ENCODE peak calls at places on chromosomes 6 and 20, in four cellular contexts. One of them, this sample, is unnamed. For H3K27me3, the result is how much of the 10 kb centered on the place peaks cover.

GRCh38 chr6:153563001-153563400 is 431.9 kb upstream of the RGS17 start:
- DNase-seq in breast epithelium: no peak
- DNase-seq in cardiac muscle cell: no peak
- DNase-seq in heart right ventricle: no peak
- DNase-seq in this sample: no peak

GRCh38 chr20:9131841-9132240 is 63.0 kb downstream of the PLCB4 start:
- DNase-seq in breast epithelium: no peak
- DNase-seq in cardiac muscle cell: no peak
- DNase-seq in heart right ventricle: no peak
- DNase-seq in this sample: no peak

GRCh38 chr6:130931683-130932082 is 104.5 kb downstream of the SMLR1 start:
- DNase-seq in breast epithelium: no peak
- DNase-seq in cardiac muscle cell: no peak
- DNase-seq in heart right ventricle: no peak
- DNase-seq in this sample: no peak

GRCh38 chr6:160128879-160129516 is 7.4 kb downstream of the SLC22A1 start:
- DNase-seq in breast epithelium: no peak
- DNase-seq in cardiac muscle cell: no peak
- DNase-seq in heart right ventricle: no peak
- DNase-seq in this sample: no peak

GRCh38 chr6:75350808-75351207 is 66.2 kb upstream of the TMEM30A start:
- DNase-seq in breast epithelium: no peak
- DNase-seq in cardiac muscle cell: no peak
- DNase-seq in heart right ventricle: no peak
- DNase-seq in this sample: no peak

GRCh38 chr6:153790881-153791473 is 248.1 kb upstream of the OPRM1 start:
- DNase-seq in breast epithelium: no peak
- DNase-seq in cardiac muscle cell: peak
- DNase-seq in heart right ventricle: no peak
- DNase-seq in this sample: peak

GRCh38 chr6:143336446-143337152 is 113.9 kb downstream of the ADAT2 start:
- DNase-seq in breast epithelium: no peak
- DNase-seq in cardiac muscle cell: peak
- DNase-seq in heart right ventricle: no peak
- DNase-seq in this sample: peak

GRCh38 chr20:54067606-54068174 is 2.7 kb downstream of the BCAS1 start:
- DNase-seq in breast epithelium: peak
- DNase-seq in cardiac muscle cell: no peak
- DNase-seq in heart right ventricle: no peak
- DNase-seq in this sample: peak

GRCh38 chr6:157235600-157236039 is 87.7 kb downstream of the TMEM242 start:
- DNase-seq in breast epithelium: no peak
- DNase-seq in cardiac muscle cell: peak
- DNase-seq in heart right ventricle: peak
- DNase-seq in this sample: peak

GRCh38 chr20:3115190-3116107 is 30.9 kb upstream of the AVP start:
- DNase-seq in breast epithelium: no peak
- DNase-seq in cardiac muscle cell: peak
- DNase-seq in heart right ventricle: peak
- DNase-seq in this sample: peak

GRCh38 chr20:41118632-41119031 is 18.7 kb upstream of the PLCG1 start:
- DNase-seq in breast epithelium: no peak
- DNase-seq in cardiac muscle cell: no peak
- DNase-seq in heart right ventricle: no peak
- DNase-seq in this sample: no peak

GRCh38 chr6:24376875-24377274 is 19.0 kb upstream of the DCDC2 start:
- DNase-seq in breast epithelium: no peak
- DNase-seq in cardiac muscle cell: no peak
- DNase-seq in heart right ventricle: no peak
- DNase-seq in this sample: no peak

GRCh38 chr6:26223677-26224546 is 136.7 kb downstream of the HFE start:
- DNase-seq in breast epithelium: no peak
- DNase-seq in cardiac muscle cell: peak
- DNase-seq in heart right ventricle: peak
- DNase-seq in this sample: peak

GRCh38 chr6:20791932-20792331 is 257.7 kb downstream of the CDKAL1 start:
- DNase-seq in breast epithelium: no peak
- DNase-seq in cardiac muscle cell: no peak
- DNase-seq in heart right ventricle: no peak
- DNase-seq in this sample: no peak

GRCh38 chr6:138410972-138411667 is 7.1 kb downstream of the HEBP2 start:
- DNase-seq in breast epithelium: no peak
- DNase-seq in cardiac muscle cell: peak
- DNase-seq in heart right ventricle: no peak
- DNase-seq in this sample: peak

GRCh38 chr6:83044211-83044768 is 21.4 kb downstream of the UBE3D start:
- DNase-seq in breast epithelium: no peak
- DNase-seq in cardiac muscle cell: no peak
- DNase-seq in heart right ventricle: no peak
- DNase-seq in this sample: no peak

GRCh38 chr6:130282234-130282995 is 59.7 kb upstream of the SAMD3 start:
- DNase-seq in breast epithelium: no peak
- DNase-seq in cardiac muscle cell: peak
- DNase-seq in heart right ventricle: no peak
- DNase-seq in this sample: peak

GRCh38 chr20:41245086-41245707 is 72.3 kb downstream of the ZHX3 start:
- DNase-seq in breast epithelium: no peak
- DNase-seq in cardiac muscle cell: peak
- DNase-seq in heart right ventricle: peak
- DNase-seq in this sample: no peak

GRCh38 chr6:52522151-52522626 is 54.7 kb downstream of the TRAM2 start:
- DNase-seq in breast epithelium: peak
- DNase-seq in cardiac muscle cell: peak
- DNase-seq in heart right ventricle: peak
- DNase-seq in this sample: peak

GRCh38 chr20:59157961-59158541 is 5.6 kb upstream of the ZNF831 start:
- DNase-seq in breast epithelium: no peak
- DNase-seq in cardiac muscle cell: no peak
- DNase-seq in heart right ventricle: no peak
- DNase-seq in this sample: no peak

GRCh38 chr6:31713991-31714684 is 1.0 kb upstream of the LY6G6D start:
- DNase-seq in breast epithelium: no peak
- DNase-seq in cardiac muscle cell: no peak
- DNase-seq in heart right ventricle: no peak
- DNase-seq in this sample: no peak

GRCh38 chr6:31710490-31711219 is 4.0 kb downstream of the LY6G6F start:
- DNase-seq in breast epithelium: no peak
- DNase-seq in cardiac muscle cell: no peak
- DNase-seq in heart right ventricle: no peak
- DNase-seq in this sample: no peak

GRCh38 chr6:31713465-31713864 is 1.7 kb upstream of the LY6G6D start:
- DNase-seq in breast epithelium: no peak
- DNase-seq in cardiac muscle cell: no peak
- DNase-seq in heart right ventricle: no peak
- DNase-seq in this sample: no peak

GRCh38 chr6:31711233-31711632 is 3.9 kb upstream of the LY6G6D start:
- DNase-seq in breast epithelium: no peak
- DNase-seq in cardiac muscle cell: no peak
- DNase-seq in heart right ventricle: no peak
- DNase-seq in this sample: no peak

GRCh38 chr6:31712296-31712695 is 2.9 kb upstream of the LY6G6D start:
- DNase-seq in breast epithelium: no peak
- DNase-seq in cardiac muscle cell: no peak
- DNase-seq in heart right ventricle: peak
- DNase-seq in this sample: no peak
- TF ChIP-seq CTCF in breast epithelium: no peak
- TF ChIP-seq CTCF in cardiac muscle cell: no peak
- TF ChIP-seq CTCF in heart right ventricle: peak
- TF ChIP-seq CTCF in this sample: no peak

DNA sequence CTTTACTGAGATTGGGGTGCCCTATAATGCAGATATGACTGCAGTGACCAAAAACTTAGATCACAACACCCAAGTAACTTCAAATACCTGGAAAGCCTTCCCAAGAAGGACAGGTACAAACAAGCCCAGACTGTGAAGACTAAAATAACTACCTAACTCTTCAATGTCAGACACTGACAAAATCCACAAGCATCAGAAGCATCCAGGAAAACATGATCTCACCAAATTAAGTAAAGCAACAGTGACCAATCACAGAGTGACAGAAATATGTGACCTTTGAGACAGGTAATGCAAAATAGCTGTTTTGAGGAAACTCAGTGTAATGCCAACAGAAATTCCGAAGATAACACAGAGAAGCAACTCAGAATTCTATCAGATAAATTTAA is 47.8 kb upstream of the LIN28B start:
- DNase-seq in breast epithelium: no peak
- DNase-seq in cardiac muscle cell: no peak
- DNase-seq in heart right ventricle: no peak
- DNase-seq in this sample: no peak
- H3K27me3 ChIP-seq in breast epithelium: under half
- H3K27me3 ChIP-seq in cardiac muscle cell: under half
- H3K27me3 ChIP-seq in heart right ventricle: under half
- H3K27me3 ChIP-seq in this sample: under half

DNA sequence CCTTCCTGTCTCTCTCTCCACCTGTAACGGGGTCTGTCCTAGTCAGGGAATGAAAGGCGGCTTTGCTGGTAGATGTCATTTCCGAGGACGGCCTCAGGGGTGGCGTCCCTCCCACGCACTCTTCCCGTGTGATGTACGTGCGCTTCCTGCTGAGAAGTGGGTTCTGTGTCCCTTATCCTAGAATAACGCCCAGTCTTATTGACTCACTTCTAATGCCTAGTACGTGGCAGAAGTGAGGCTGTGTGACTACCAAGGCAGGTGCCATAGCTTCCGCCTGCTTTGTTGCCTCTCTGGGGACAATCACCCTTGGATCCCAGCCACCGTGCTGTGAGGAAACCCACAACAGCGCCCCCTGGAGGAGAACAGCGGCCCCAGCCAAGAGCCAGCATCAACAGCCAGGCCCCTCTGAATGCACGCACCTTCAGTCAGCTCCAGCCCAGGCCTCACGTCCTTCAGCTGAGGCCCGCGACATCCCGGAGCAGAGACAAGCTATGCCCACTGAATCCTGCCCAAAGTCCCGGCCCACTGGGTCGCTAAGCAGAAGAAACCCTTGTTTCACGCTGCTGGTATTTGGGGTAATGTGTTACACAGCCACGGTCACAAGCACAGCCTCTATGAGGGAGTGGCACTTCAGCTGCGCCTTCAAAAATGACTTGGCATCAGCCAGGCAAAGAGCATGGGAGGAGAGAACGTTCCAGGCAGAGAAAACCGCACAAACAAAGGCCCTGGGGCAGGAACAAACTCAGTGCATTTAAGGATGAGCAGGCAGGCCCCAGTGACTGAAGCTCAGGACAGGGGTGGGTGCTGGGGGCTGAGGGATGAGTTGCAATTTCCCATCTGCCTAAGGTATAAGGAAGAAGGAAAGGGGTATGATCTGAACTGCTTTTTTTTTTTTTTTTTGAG is 224.2 kb downstream of the NFATC2 start:
- DNase-seq in breast epithelium: no peak
- DNase-seq in cardiac muscle cell: peak
- DNase-seq in heart right ventricle: peak
- DNase-seq in this sample: no peak
- TF ChIP-seq CTCF in breast epithelium: no peak
- TF ChIP-seq CTCF in cardiac muscle cell: peak
- TF ChIP-seq CTCF in heart right ventricle: peak
- TF ChIP-seq CTCF in this sample: peak

DNA sequence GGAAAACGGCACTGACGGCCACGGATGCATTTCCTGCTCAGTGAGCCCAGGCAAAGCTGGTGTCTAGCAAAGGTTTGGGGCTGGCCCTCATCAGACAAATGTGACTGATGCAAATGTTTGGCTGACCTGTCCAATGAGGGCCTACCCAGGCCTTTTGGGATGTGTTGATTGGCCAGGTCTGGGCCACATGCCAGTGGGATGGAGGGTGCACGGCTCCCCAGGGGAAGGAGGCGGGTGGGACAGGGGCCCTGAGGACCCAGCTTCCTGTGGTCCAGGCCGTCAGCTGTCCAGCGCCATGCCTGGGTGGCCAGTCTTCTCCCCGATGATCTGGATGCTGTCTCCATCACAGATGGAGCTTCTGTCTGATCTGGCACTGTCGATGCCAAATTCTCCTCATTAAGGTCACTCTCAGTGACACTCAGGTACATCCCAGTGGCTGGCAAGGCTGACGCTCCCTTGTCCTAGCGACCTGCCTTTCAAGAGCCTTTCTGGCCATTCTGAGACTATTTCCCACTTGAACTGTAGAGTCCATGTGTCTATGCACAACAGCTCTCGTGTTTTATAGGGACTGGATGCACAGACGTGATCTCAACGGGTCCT is 43.0 kb downstream of the NTSR1 start:
- DNase-seq in breast epithelium: no peak
- DNase-seq in cardiac muscle cell: no peak
- DNase-seq in heart right ventricle: no peak
- DNase-seq in this sample: no peak
- H3K27me3 ChIP-seq in breast epithelium: under half
- H3K27me3 ChIP-seq in cardiac muscle cell: under half
- H3K27me3 ChIP-seq in heart right ventricle: under half
- H3K27me3 ChIP-seq in this sample: under half

DNA sequence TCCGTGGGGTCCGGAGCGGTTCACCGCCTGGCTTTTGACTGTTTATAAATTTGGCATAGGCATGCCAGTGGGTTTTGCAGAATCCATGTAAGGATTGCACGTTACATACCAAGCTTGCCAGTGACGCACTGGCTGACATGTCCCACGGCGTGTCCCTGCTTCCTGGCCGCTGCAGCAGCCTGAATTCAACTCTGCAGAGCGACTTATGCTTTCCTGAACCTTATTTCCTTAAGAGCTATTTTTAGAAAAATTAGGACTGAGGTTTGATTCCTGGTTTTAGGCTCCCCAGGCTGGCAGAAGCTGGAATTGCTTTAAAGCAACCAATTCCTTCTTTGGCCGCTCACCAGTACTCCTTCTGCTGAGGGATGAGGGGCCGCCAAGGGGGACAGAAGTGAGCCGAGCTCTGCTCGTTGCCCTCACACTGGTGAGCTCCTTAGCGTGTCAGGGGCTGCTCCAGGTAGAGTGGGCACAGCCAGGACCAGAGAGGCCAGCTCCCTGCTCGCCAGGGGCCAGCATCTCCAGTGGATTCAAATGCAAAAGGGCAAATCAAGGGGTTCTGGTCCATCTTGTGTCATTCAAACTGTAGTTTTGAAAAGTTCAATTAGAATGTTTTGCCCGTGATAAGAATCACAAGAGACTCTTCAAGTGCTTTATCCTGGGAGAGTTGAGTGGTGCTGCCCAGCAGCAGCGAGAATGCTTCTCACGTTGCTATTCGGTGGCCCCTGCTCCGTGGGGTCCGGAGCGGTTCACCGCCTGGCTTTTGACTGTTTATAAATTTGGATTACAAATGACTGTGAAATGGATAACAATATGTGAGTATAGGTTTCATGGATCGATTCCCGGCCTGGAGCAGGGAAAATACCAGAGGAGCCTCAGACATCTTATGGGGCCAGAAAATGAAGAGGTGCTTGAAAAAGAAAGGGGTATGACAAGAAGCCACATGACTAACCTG is 17.5 kb upstream of the IRF4 start:
- DNase-seq in breast epithelium: no peak
- DNase-seq in cardiac muscle cell: peak
- DNase-seq in heart right ventricle: no peak
- DNase-seq in this sample: no peak
- TF ChIP-seq CTCF in breast epithelium: no peak
- TF ChIP-seq CTCF in cardiac muscle cell: peak
- TF ChIP-seq CTCF in heart right ventricle: peak
- TF ChIP-seq CTCF in this sample: no peak

This sample was measured in astrocyte.